ENCODE peak calls at places on chromosome 4, in four cellular contexts. M is mammary epithelial cell, E is PC-9, U is K562. O is an unnamed sample.

GRCh38 chr4:3683077-3683743 is 83.0 kb upstream of the ADRA2C start:
- DNase-seq in U (no peak), M (no peak), E (no peak), O (no peak)

GRCh38 chr4:114005569-114006442 is 26.4 kb upstream of the ARSJ start:
- DNase-seq in M (peak), U (no peak), E (no peak), O (peak)

GRCh38 chr4:89834486-89835209 is 2.3 kb downstream of the SNCA start:
- DNase-seq in E (no peak), U (no peak), M (no peak), O (no peak)

GRCh38 chr4:96009720-96010119 is 169.8 kb downstream of the PDHA2 start:
- DNase-seq in E (no peak), M (peak), U (no peak), O (peak)

GRCh38 chr4:148926861-148927260 is 484.6 kb upstream of the NR3C2 start:
- DNase-seq in M (peak), U (no peak), E (peak), O (peak)

GRCh38 chr4:141021397-141022194 is 111.7 kb downstream of the RNF150 start:
- DNase-seq in M (no peak), E (no peak), U (no peak), O (no peak)

GRCh38 chr4:149897784-149898183 is 82.1 kb upstream of the IQCM start:
- DNase-seq in U (no peak), M (peak), E (no peak), O (peak)

GRCh38 chr4:3387943-3388348 is 53.8 kb upstream of the HGFAC start:
- DNase-seq in U (no peak), M (peak), E (peak), O (peak)

GRCh38 chr4:37358748-37359147 is 114.2 kb downstream of the NWD2 start:
- DNase-seq in M (no peak), U (no peak), E (no peak), O (no peak)

GRCh38 chr4:26931961-26932360 is 71.3 kb downstream of the STIM2 start:
- DNase-seq in E (no peak), U (no peak), M (no peak), O (no peak)

GRCh38 chr4:182246401-182247205 is 3.4 kb downstream of the TENM3 start:
- DNase-seq in E (no peak), U (no peak), M (peak), O (peak)

GRCh38 chr4:121050251-121050650 is 22.1 kb downstream of the NDNF start:
- DNase-seq in E (no peak), M (no peak), U (no peak), O (no peak)

GRCh38 chr4:15005474-15006115 is 3.3 kb downstream of the CPEB2 start:
- DNase-seq in U (no peak), E (no peak), M (peak), O (no peak)

GRCh38 chr4:172826866-172827265 is 341.7 kb upstream of the GALNT7 start:
- DNase-seq in M (no peak), U (no peak), E (no peak), O (no peak)

GRCh38 chr4:78552398-78553396 is 1.1 kb downstream of the ANXA3 start:
- DNase-seq in U (no peak), E (peak), M (peak), O (peak)

GRCh38 chr4:27678027-27678426 is 817.4 kb downstream of the STIM2 start:
- DNase-seq in U (no peak), E (no peak), M (no peak), O (no peak)

GRCh38 chr4:4673070-4673469 is 131.2 kb upstream of the STX18 start:
- DNase-seq in E (peak), U (peak), M (no peak), O (peak)

GRCh38 chr4:40612831-40613230 is 16.8 kb downstream of the RBM47 start:
- DNase-seq in M (no peak), E (no peak), U (no peak), O (no peak)

GRCh38 chr4:173301518-173302201 is 32.5 kb downstream of the HMGB2 start:
- DNase-seq in E (no peak), U (peak), M (no peak), O (peak)

GRCh38 chr4:77922158-77923094 is 59.8 kb downstream of the MRPL1 start:
- DNase-seq in M (no peak), U (no peak), E (no peak), O (peak)

GRCh38 chr4:138555584-138555983 is 313.4 kb upstream of the SLC7A11 start:
- DNase-seq in M (no peak), U (no peak), E (no peak), O (peak)

GRCh38 chr4:128123036-128123435 is 61.9 kb downstream of the LARP1B start:
- DNase-seq in U (no peak), M (peak), E (no peak), O (peak)

GRCh38 chr4:175308236-175308635 is 390.1 kb downstream of the ADAM29 start:
- DNase-seq in U (no peak), M (peak), E (no peak), O (no peak)

GRCh38 chr4:156347412-156348075 is 393.9 kb upstream of the CTSO start:
- DNase-seq in U (no peak), M (peak), E (peak), O (peak)

GRCh38 chr4:176792348-176793059 is at the start of gene VEGFC:
- DNase-seq in E (peak), U (no peak), M (peak), O (peak)

GRCh38 chr4:181770971-181771370 is 472.2 kb upstream of the TENM3 start:
- DNase-seq in U (no peak), E (no peak), M (peak), O (no peak)

GRCh38 chr4:2940267-2941137 is 22.7 kb downstream of the NOP14 start:
- DNase-seq in E (no peak), U (no peak), M (no peak), O (no peak)

GRCh38 chr4:119626420-119626819 is 2.2 kb downstream of the PDE5A start:
- DNase-seq in M (no peak), E (no peak), U (no peak), O (no peak)

GRCh38 chr4:5747746-5748365 is 36.9 kb downstream of the EVC start:
- DNase-seq in E (peak), U (no peak), M (peak), O (peak)

DNA sequence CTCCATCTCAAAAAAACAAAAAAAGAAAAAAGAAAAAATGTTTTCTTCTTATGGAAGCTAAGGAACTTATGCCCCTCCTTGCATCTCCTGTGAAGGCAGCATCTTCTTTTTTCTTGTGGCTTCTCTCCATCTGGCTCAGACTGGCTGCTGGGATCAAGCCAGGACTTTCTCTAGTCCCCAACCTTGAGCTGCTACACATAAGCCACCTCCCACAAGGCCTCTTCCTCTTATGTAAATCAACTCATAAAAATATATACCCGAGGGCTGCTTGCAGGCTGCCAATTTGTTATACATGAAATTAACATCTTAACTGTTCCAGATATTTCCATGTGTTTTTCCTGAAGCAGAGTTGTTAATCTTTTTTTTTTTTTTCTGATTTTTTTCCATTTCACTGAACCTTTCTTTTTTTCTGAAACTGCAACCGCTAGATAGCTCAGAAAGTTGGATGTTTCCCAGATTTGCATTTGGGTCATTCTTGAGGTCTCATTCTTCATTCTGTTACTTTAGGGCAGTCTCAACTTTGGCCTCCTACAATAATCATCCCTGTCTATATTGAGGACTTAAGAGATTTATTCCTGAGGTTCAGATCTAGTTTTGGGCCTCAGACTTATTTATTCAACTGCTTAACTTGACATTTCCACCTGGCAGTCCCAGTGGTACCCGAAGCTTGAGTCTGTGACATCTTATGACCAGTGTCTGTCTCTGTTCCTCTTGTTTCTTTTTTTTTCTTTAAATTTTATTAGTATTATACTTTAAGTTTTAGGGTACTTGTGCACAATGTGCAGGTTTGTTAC is 10.3 kb downstream of the SNX25 start:
- DNase-seq in U (no peak), M (no peak), E (no peak), O (no peak)
- H3K4me3 ChIP-seq in U (no peak), M (no peak), E (no peak), O (no peak)

GRCh38 chr4:122847931-122848330 is 21.3 kb downstream of the FGF2 start:
- DNase-seq in E (no peak), M (no peak), U (no peak), O (no peak)
- TF ChIP-seq CTCF in E (no peak), M (no peak), U (no peak), O (no peak)

DNA sequence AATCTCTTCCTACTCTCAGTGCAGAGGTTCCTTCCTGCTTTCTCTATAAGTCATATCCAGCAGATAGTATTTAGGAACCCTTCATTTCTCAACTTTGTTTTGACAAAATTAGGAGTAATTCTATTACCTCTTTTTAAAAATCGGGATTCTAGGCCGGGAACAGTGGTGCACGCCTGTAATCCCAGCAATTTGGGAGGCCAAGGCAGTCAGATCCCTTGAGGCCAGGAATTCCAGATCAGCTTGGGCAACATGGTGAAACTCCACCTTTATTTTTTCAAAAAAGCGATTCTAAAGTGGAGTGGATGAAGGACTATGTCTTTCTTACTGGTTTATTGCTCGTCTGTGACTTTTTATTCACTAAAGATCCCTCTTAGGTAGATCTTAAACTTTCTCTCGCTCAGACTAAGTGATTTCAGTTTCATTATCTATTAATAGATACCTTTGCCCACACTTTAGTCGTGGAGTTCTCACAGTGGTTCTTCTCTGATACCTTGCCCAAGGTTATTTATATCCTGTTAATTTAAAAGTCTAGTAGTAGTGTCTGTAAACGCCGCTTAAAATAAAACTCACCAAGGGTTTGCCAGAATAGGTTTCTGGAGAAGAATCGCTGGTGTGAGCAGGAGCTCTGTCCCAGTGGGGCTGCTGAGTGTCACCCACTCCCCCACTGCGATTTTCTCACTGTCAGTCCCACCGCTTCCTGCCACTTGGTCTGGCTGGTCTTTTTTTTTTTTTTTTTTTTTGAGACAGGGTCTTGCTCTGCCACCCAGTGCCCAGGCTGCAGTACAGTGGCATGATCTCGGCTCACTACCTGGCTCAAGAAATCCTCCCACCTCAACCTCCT is 27.0 kb upstream of the TMEM131L start:
- DNase-seq in M (no peak), U (no peak), E (no peak), O (no peak)
- H3K4me3 ChIP-seq in M (no peak), U (no peak), E (no peak), O (no peak)

GRCh38 chr4:75289843-75290616 is 224.2 kb downstream of the RCHY1 start:
- DNase-seq in U (no peak), M (peak), E (peak), O (peak)
- TF ChIP-seq CTCF in U (peak), M (peak), E (peak), O (peak)

GRCh38 chr4:159065513-159066240 is 37.2 kb upstream of the RAPGEF2 start:
- DNase-seq in M (no peak), E (no peak), U (no peak), O (no peak)
- H3K4me3 ChIP-seq in M (no peak), E (no peak), U (no peak), O (no peak)

DNA sequence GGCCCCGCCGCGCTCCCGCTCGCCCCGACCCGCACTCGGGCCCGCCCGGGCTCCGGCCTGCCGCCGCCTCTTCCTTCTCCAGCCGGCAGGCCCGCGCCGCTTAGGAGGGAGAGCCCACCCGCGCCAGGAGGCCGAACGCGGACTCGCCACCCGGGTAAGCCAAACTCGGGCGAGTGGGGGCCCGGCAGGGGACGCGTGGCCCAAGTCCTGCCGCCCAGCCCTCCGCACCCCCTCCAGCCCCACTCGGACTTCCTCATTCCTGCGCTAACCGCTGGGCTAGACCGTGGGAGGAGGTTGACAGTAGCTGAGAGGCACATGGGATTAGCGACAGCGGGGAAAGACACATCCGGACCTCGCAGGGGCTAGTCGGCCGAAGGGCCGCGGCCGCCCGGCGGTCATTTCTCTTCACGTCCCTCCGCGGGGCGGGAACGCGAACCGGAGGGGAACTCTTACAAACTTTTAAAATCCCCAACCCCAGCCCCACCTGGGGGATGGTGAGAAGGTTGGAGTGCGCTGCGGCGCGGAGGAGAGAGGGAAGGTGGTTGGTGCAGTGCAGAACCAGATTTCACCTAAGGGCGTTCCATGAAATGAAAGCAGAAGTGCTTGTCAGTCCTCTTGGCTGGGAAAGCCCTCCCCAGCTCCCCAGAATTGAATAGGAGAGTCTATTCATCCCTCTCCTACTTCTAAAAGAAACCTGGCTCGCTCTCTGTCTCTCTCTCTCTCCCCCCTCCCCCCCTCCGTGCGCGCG is 650 bp downstream of the NFKB1 start:
- DNase-seq in U (peak), E (peak), M (peak), O (peak)
- TF ChIP-seq CTCF in U (no peak), E (no peak), M (no peak), O (no peak)